ENCODE peak calls at places on chromosome 18, in seven cellular contexts. One of them, this sample, is unnamed.

GRCh38 chr18:42801706-42802105 is 313.8 kb downstream of the RIT2 start:
- DNase-seq in IMR-90: no peak
- DNase-seq in GM23248: peak
- DNase-seq in right atrium auricular region: no peak
- DNase-seq in dorsolateral prefrontal cortex: no peak
- DNase-seq in H1: no peak
- DNase-seq in ovary: no peak
- DNase-seq in this sample: no peak

GRCh38 chr18:62435435-62436031 is 87.3 kb upstream of the ZCCHC2 start:
- DNase-seq in IMR-90: no peak
- DNase-seq in GM23248: no peak
- DNase-seq in right atrium auricular region: peak
- DNase-seq in dorsolateral prefrontal cortex: no peak
- DNase-seq in H1: no peak
- DNase-seq in ovary: no peak
- DNase-seq in this sample: no peak

GRCh38 chr18:34650121-34650545 is 60.0 kb upstream of the DTNA start:
- DNase-seq in IMR-90: peak
- DNase-seq in GM23248: peak
- DNase-seq in right atrium auricular region: no peak
- DNase-seq in dorsolateral prefrontal cortex: no peak
- DNase-seq in H1: no peak
- DNase-seq in ovary: no peak
- DNase-seq in this sample: no peak

GRCh38 chr18:8965398-8965797 is 137.1 kb upstream of the NDUFV2 start:
- DNase-seq in IMR-90: no peak
- DNase-seq in GM23248: no peak
- DNase-seq in right atrium auricular region: no peak
- DNase-seq in dorsolateral prefrontal cortex: no peak
- DNase-seq in H1: no peak
- DNase-seq in ovary: no peak
- DNase-seq in this sample: no peak

GRCh38 chr18:7545734-7546133 is 21.4 kb upstream of the PTPRM start:
- DNase-seq in IMR-90: peak
- DNase-seq in GM23248: peak
- DNase-seq in right atrium auricular region: no peak
- DNase-seq in dorsolateral prefrontal cortex: no peak
- DNase-seq in H1: no peak
- DNase-seq in ovary: no peak
- DNase-seq in this sample: no peak

GRCh38 chr18:9218052-9218451 is 81.5 kb downstream of the ANKRD12 start:
- DNase-seq in IMR-90: peak
- DNase-seq in GM23248: no peak
- DNase-seq in right atrium auricular region: no peak
- DNase-seq in dorsolateral prefrontal cortex: no peak
- DNase-seq in H1: no peak
- DNase-seq in ovary: no peak
- DNase-seq in this sample: no peak

GRCh38 chr18:48947583-48947982 is 3.2 kb downstream of the SMAD7 start:
- DNase-seq in IMR-90: no peak
- DNase-seq in GM23248: peak
- DNase-seq in right atrium auricular region: no peak
- DNase-seq in dorsolateral prefrontal cortex: no peak
- DNase-seq in H1: no peak
- DNase-seq in ovary: no peak
- DNase-seq in this sample: no peak

GRCh38 chr18:54616220-54616848 is 25.3 kb downstream of the DYNAP start:
- DNase-seq in IMR-90: no peak
- DNase-seq in GM23248: no peak
- DNase-seq in right atrium auricular region: no peak
- DNase-seq in dorsolateral prefrontal cortex: no peak
- DNase-seq in H1: no peak
- DNase-seq in ovary: no peak
- DNase-seq in this sample: no peak

GRCh38 chr18:32975166-32975441 is 202.3 kb upstream of the KLHL14 start:
- DNase-seq in IMR-90: no peak
- DNase-seq in GM23248: no peak
- DNase-seq in right atrium auricular region: no peak
- DNase-seq in dorsolateral prefrontal cortex: no peak
- DNase-seq in H1: no peak
- DNase-seq in ovary: no peak
- DNase-seq in this sample: no peak

GRCh38 chr18:24051256-24051947 is 36.8 kb downstream of the TTC39C start:
- DNase-seq in IMR-90: peak
- DNase-seq in GM23248: no peak
- DNase-seq in right atrium auricular region: no peak
- DNase-seq in dorsolateral prefrontal cortex: no peak
- DNase-seq in H1: no peak
- DNase-seq in ovary: no peak
- DNase-seq in this sample: no peak

GRCh38 chr18:51651761-51652160 is 454.3 kb upstream of the MEX3C start:
- DNase-seq in IMR-90: no peak
- DNase-seq in GM23248: no peak
- DNase-seq in right atrium auricular region: no peak
- DNase-seq in dorsolateral prefrontal cortex: peak
- DNase-seq in H1: no peak
- DNase-seq in ovary: no peak
- DNase-seq in this sample: no peak

DNA sequence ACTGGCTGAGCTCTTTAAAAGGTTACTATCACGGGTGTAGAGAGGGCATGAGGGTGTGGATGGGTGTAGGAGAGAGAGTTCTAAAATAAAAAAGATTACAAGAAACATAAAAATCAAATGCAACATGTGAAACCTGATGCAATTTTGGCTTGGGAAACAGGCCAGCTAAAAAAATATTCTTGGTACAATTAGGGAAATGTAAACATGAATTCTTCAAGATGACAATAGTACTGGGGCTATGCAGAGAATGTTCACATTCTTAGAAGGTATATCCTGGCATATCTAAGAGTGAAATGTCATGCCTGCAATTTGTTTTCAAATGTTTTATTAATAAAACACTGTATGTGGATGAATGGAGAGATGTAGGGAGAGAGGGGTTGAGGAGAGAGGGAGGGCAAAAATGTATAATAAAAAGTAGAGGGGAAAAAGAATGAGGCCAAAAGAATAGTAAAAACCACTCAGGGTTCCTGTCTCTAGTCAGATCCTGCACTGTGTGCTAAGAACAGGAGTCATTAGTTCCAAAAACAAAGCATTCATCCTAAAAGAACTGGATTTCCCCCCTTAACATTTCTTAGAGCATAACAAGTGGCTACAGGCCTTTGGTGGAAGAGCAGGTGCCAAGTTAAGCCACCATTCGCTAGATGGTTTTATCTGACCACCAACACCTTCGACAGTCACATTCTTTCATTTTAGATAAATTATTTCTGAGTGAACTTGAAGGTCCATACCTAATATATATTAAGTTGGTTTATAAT is 77.3 kb downstream of the LPIN2 start:
- DNase-seq in IMR-90: peak
- DNase-seq in GM23248: peak
- DNase-seq in right atrium auricular region: no peak
- DNase-seq in dorsolateral prefrontal cortex: no peak
- DNase-seq in H1: no peak
- DNase-seq in ovary: no peak
- DNase-seq in this sample: no peak
- H3K27ac ChIP-seq in IMR-90: peak
- H3K27ac ChIP-seq in GM23248: peak
- H3K27ac ChIP-seq in right atrium auricular region: no peak
- H3K27ac ChIP-seq in dorsolateral prefrontal cortex: no peak
- H3K27ac ChIP-seq in H1: no peak
- H3K27ac ChIP-seq in ovary: no peak
- H3K27ac ChIP-seq in this sample: no peak

DNA sequence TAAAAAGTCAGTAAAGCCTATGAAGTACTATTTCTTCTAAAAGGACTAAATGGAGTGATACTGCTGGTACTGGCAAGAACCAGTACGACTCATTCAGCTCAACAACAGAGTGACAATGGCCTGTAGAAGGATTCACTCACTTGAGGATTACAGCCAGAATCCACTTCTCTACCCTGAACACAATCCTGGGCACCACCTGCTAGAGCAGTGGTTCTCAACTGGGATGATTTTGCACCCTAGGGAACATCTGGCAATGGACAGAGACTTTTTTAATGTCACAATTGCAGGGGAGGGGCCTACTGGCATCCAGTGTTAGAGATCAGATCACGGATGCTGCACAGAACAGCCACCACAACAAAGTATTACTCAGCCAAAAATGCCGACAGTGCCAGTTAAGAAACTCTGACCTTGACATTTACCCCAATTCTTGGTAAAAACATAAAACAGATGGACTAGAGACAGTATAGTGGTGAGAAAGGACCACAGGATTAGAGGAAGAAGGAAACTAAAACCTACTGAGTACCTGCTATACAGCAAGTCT is 5.0 kb downstream of the SPIRE1 start:
- DNase-seq in IMR-90: peak
- DNase-seq in GM23248: peak
- DNase-seq in right atrium auricular region: no peak
- DNase-seq in dorsolateral prefrontal cortex: no peak
- DNase-seq in H1: no peak
- DNase-seq in ovary: no peak
- DNase-seq in this sample: no peak
- H3K27ac ChIP-seq in IMR-90: no peak
- H3K27ac ChIP-seq in GM23248: peak
- H3K27ac ChIP-seq in right atrium auricular region: peak
- H3K27ac ChIP-seq in dorsolateral prefrontal cortex: peak
- H3K27ac ChIP-seq in H1: no peak
- H3K27ac ChIP-seq in ovary: no peak
- H3K27ac ChIP-seq in this sample: peak

GRCh38 chr18:39946623-39947061 is 2008.4 kb upstream of the PIK3C3 start:
- DNase-seq in IMR-90: peak
- DNase-seq in GM23248: peak
- DNase-seq in right atrium auricular region: no peak
- DNase-seq in dorsolateral prefrontal cortex: no peak
- DNase-seq in H1: no peak
- DNase-seq in ovary: no peak
- DNase-seq in this sample: no peak
- H3K27ac ChIP-seq in IMR-90: peak
- H3K27ac ChIP-seq in GM23248: peak
- H3K27ac ChIP-seq in right atrium auricular region: peak
- H3K27ac ChIP-seq in dorsolateral prefrontal cortex: no peak
- H3K27ac ChIP-seq in H1: no peak
- H3K27ac ChIP-seq in ovary: no peak
- H3K27ac ChIP-seq in this sample: no peak

GRCh38 chr18:57631697-57632096 is 10.1 kb upstream of the NARS1 start:
- DNase-seq in IMR-90: no peak
- DNase-seq in GM23248: no peak
- DNase-seq in right atrium auricular region: no peak
- DNase-seq in dorsolateral prefrontal cortex: no peak
- DNase-seq in H1: no peak
- DNase-seq in ovary: no peak
- DNase-seq in this sample: no peak
- H3K27ac ChIP-seq in IMR-90: no peak
- H3K27ac ChIP-seq in GM23248: no peak
- H3K27ac ChIP-seq in right atrium auricular region: no peak
- H3K27ac ChIP-seq in dorsolateral prefrontal cortex: no peak
- H3K27ac ChIP-seq in H1: no peak
- H3K27ac ChIP-seq in ovary: no peak
- H3K27ac ChIP-seq in this sample: no peak

GRCh38 chr18:76405280-76405679 is 89.8 kb downstream of the ZNF516 start:
- DNase-seq in IMR-90: no peak
- DNase-seq in GM23248: no peak
- DNase-seq in right atrium auricular region: no peak
- DNase-seq in dorsolateral prefrontal cortex: no peak
- DNase-seq in H1: no peak
- DNase-seq in ovary: no peak
- DNase-seq in this sample: no peak
- H3K27ac ChIP-seq in IMR-90: no peak
- H3K27ac ChIP-seq in GM23248: no peak
- H3K27ac ChIP-seq in right atrium auricular region: no peak
- H3K27ac ChIP-seq in dorsolateral prefrontal cortex: no peak
- H3K27ac ChIP-seq in H1: no peak
- H3K27ac ChIP-seq in ovary: no peak
- H3K27ac ChIP-seq in this sample: no peak

GRCh38 chr18:67633939-67634338 is 117.4 kb upstream of the DSEL start:
- DNase-seq in IMR-90: no peak
- DNase-seq in GM23248: no peak
- DNase-seq in right atrium auricular region: no peak
- DNase-seq in dorsolateral prefrontal cortex: no peak
- DNase-seq in H1: no peak
- DNase-seq in ovary: no peak
- DNase-seq in this sample: no peak

GRCh38 chr18:67639872-67640271 is 123.4 kb upstream of the DSEL start:
- DNase-seq in IMR-90: no peak
- DNase-seq in GM23248: peak
- DNase-seq in right atrium auricular region: no peak
- DNase-seq in dorsolateral prefrontal cortex: no peak
- DNase-seq in H1: no peak
- DNase-seq in ovary: no peak
- DNase-seq in this sample: no peak

GRCh38 chr18:67636597-67637385 is 120.3 kb upstream of the DSEL start:
- DNase-seq in IMR-90: no peak
- DNase-seq in GM23248: no peak
- DNase-seq in right atrium auricular region: no peak
- DNase-seq in dorsolateral prefrontal cortex: no peak
- DNase-seq in H1: no peak
- DNase-seq in ovary: no peak
- DNase-seq in this sample: no peak

DNA sequence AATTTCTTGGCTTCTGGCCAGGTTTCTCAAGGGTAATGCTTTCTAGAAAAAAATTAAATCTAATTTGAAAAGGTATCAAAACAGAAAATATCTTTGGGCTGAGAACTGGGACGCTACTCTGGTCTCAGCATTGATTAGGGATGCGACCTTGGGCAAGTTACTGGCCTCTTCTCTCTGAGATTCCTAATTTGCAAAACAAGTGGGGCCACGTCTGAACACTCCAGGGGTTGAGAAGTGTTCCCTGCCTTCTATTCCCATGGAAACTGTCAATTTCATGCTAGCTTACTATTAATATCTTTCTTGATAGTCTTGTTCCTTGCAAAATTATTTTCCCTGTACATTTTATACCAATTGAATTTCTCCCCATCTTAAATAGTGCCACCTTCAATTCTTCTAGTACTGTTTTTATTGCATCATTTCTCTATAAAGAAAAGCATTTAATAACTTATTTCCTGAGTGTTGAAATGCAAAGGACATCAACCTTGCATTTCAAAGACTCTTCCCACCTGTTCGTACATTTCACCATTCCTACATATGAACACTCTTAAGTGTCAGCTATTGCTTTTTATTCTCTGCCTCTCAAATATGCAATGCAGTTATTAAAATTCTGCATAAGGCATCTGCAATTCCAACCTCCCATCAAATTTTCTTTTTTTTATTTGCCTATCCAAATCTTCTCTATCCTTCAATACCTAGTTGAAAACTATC is 118.3 kb upstream of the DSEL start:
- DNase-seq in IMR-90: no peak
- DNase-seq in GM23248: no peak
- DNase-seq in right atrium auricular region: no peak
- DNase-seq in dorsolateral prefrontal cortex: no peak
- DNase-seq in H1: no peak
- DNase-seq in ovary: no peak
- DNase-seq in this sample: no peak
- H3K27ac ChIP-seq in IMR-90: no peak
- H3K27ac ChIP-seq in GM23248: no peak
- H3K27ac ChIP-seq in right atrium auricular region: no peak
- H3K27ac ChIP-seq in dorsolateral prefrontal cortex: no peak
- H3K27ac ChIP-seq in H1: no peak
- H3K27ac ChIP-seq in ovary: no peak
- H3K27ac ChIP-seq in this sample: no peak

This sample was measured in substantia nigra.